ENCODE peak calls at places on chromosomes 11 and 22, in eight cellular contexts. V is AG04449, K is heart right ventricle, G is PC-9, L is left lung, P is fibroblast of villous mesenchyme, J is fibroblast of the aortic adventitia, I is endothelial cell. T is an unnamed sample.

GRCh38 chr11:33774356-33775063 is at the start of gene FBXO3:
- DNase-seq in V (no peak), I (peak; percentile 87), L (peak; percentile 91), P (peak; percentile 80), J (peak; percentile 76), K (peak; percentile 88), G (peak; percentile 75), T (peak; percentile 84)

GRCh38 chr11:45021692-45022130 is 71.0 kb upstream of the TP53I11 start:
- DNase-seq in K (peak; percentile 83), G (no peak), I (no peak), P (no peak), J (peak; percentile 90), V (no peak), L (peak; percentile 62), T (no peak)

GRCh38 chr11:95714853-95715776 is 74.5 kb downstream of the FAM76B start:
- DNase-seq in G (no peak), P (no peak), K (no peak), I (no peak), L (no peak), J (no peak), V (no peak), T (no peak)

GRCh38 chr22:32695451-32695891 is 106.0 kb upstream of the TIMP3 start:
- DNase-seq in J (peak; percentile 66), I (no peak), L (no peak), V (peak; percentile 61), P (peak; percentile 91), K (no peak), G (peak; percentile 99), T (no peak)

GRCh38 chr11:2375341-2375853 is 1.7 kb upstream of the CD81 start:
- DNase-seq in L (no peak), V (no peak), I (no peak), G (no peak), K (no peak), J (no peak), P (no peak), T (no peak)

GRCh38 chr11:87425391-87425790 is 387.7 kb downstream of the TMEM135 start:
- DNase-seq in P (no peak), K (no peak), V (no peak), L (no peak), G (no peak), I (no peak), J (no peak), T (no peak)

GRCh38 chr11:44725016-44725651 is 1.6 kb upstream of the TSPAN18 start:
- DNase-seq in V (no peak), G (no peak), I (peak; percentile 27), J (no peak), K (no peak), L (no peak), P (no peak), T (no peak)

GRCh38 chr11:10114593-10115404 is 179.2 kb downstream of the SBF2 start:
- DNase-seq in V (no peak), P (peak; percentile 53), G (no peak), L (no peak), I (no peak), J (no peak), K (no peak), T (no peak)

GRCh38 chr11:92329644-92330043 is 105.0 kb downstream of the FAT3 start:
- DNase-seq in P (peak; percentile 81), J (no peak), G (peak; percentile 85), L (no peak), I (no peak), V (no peak), K (no peak), T (no peak)

GRCh38 chr11:111944139-111944538 is 7.0 kb downstream of the DIXDC1 start:
- DNase-seq in L (no peak), G (peak; percentile 86), V (peak; percentile 82), I (peak; percentile 23), J (peak; percentile 82), K (no peak), P (peak; percentile 83), T (no peak)

GRCh38 chr11:16280256-16280682 is 76.1 kb downstream of the SOX6 start:
- DNase-seq in K (peak; percentile 28), G (no peak), J (no peak), I (no peak), V (no peak), L (no peak), P (no peak), T (no peak)

GRCh38 chr11:65864758-65865471 is 4.7 kb downstream of the MUS81 start:
- DNase-seq in V (no peak), G (no peak), J (no peak), P (no peak), K (no peak), I (no peak), L (no peak), T (no peak)

GRCh38 chr11:3094223-3094824 is 37.1 kb upstream of the CARS1 start:
- DNase-seq in V (no peak), G (no peak), L (no peak), J (no peak), I (no peak), K (no peak), P (no peak), T (no peak)

GRCh38 chr11:123166095-123166559 is 28.9 kb downstream of the CLMP start:
- DNase-seq in G (no peak), J (peak; percentile 74), K (peak; percentile 32), L (peak; percentile 49), I (peak; percentile 69), P (peak; percentile 99), V (peak; percentile 75), T (no peak)
- TF ChIP-seq CTCF in G (peak; percentile 56), J (peak; percentile 71), K (peak; percentile 61), L (peak; percentile 24), I (peak; percentile 58), P (peak; percentile 81), V (peak; percentile 75), T (peak; percentile 44)

DNA sequence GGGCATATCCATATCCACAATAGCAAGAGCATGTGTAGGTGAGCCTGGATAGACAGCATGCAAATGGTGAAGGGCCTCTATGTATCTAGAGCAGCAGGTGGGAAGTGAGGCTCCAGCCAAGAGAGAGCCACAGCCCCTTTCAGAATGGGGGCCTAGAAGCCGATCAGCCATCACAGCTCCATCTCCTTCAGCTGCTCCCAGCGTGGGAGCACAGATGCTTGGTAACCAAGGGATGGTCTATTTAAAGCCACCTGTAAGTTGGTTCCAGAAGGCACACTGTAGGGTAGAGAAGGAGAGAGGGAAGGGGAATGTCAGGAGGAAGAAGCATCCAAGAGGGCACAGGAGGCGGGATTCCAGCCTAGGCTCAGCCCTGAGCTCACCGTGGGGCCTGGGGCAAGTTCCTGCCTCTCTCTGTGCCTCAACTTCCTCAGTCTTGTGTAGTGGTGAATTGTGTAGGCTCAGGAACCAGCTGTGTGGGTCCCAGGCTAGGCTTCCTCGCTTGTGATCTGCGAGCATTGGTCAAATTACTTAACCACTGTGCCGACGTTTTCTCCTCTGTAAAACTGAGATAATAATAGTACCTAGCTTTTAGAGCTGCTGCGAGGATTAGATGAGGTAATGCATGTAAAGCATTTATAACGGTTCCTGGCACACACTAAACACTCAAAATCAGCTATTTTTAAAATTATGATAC is 122.9 kb upstream of the NAV2 start:
- DNase-seq in I (no peak), K (no peak), P (no peak), J (no peak), V (no peak), L (no peak), G (no peak), T (no peak)
- TF ChIP-seq CTCF in I (no peak), K (no peak), P (no peak), J (no peak), V (no peak), L (no peak), G (no peak), T (no peak)

DNA sequence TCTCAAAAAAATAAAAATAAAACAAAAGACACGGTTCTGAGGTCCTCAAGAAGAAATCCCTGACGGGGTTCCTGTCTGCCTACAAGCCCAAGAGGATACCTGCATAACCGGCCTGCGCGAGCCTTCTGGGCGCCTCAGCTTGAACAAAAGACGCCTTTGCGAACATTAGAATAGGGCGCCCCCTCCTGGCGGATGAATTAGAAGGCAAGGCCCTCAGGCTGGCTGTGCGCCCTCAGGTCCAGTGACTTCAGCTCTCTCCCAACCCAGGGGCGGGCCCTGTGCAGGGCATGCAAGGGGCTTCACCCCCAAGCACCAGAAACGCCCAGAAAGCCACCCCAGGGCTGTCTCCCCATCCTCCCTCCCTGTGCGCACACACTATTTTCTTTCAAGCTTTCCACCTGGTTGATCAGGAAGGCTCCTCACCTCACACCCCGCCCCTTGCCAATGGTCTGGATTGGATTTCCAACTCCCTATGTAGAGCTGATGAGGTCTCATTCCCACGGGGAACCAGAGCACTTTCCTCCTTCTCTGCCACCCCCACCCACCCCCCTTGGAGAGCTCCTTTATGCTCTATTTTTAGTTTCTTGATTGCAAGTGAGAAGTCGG is 273.3 kb downstream of the BUD13 start:
- DNase-seq in P (peak; percentile 56), J (peak; percentile 68), L (peak; percentile 72), K (peak; percentile 54), G (no peak), I (peak; percentile 95), V (no peak), T (peak; percentile 91)
- TF ChIP-seq CTCF in P (peak; percentile 54), J (peak; percentile 65), L (peak; percentile 56), K (peak; percentile 65), G (peak; percentile 74), I (peak; percentile 93), V (peak; percentile 48), T (peak; percentile 88)

GRCh38 chr11:107741044-107741823 is 29.4 kb upstream of the SLN start:
- DNase-seq in K (no peak), P (peak; percentile 37), V (no peak), J (peak; percentile 45), I (peak; percentile 7), L (peak; percentile 55), G (peak; percentile 39), T (no peak)
- TF ChIP-seq CTCF in K (peak; percentile 56), P (peak; percentile 65), V (peak; percentile 61), J (peak; percentile 72), I (peak; percentile 40), L (peak; percentile 24), G (peak; percentile 82), T (peak; percentile 29)

GRCh38 chr11:6576471-6577373 is 26.7 kb downstream of the RRP8 start:
- DNase-seq in P (peak; percentile 31), I (no peak), L (no peak), K (no peak), J (peak; percentile 88), V (no peak), G (no peak), T (no peak)
- TF ChIP-seq CTCF in P (no peak), I (no peak), L (no peak), K (no peak), J (no peak), V (no peak), G (no peak), T (no peak)

GRCh38 chr22:38074181-38075104 is 9.5 kb downstream of the SLC16A8 start:
- DNase-seq in L (no peak), G (no peak), P (no peak), K (no peak), I (peak; percentile 50), V (no peak), J (peak; percentile 29), T (no peak)
- TF ChIP-seq CTCF in L (no peak), G (no peak), P (peak; percentile 23), K (no peak), I (peak; percentile 25), V (peak; percentile 79), J (peak; percentile 54), T (peak; percentile 25)

GRCh38 chr11:86418929-86419328 is 44.2 kb downstream of the CCDC81 start:
- DNase-seq in L (no peak), J (peak; percentile 37), G (no peak), K (no peak), V (no peak), I (no peak), P (peak; percentile 20), T (no peak)
- TF ChIP-seq CTCF in L (no peak), J (peak; percentile 20), G (peak; percentile 26), K (no peak), V (peak; percentile 32), I (no peak), P (peak; percentile 25), T (no peak)

GRCh38 chr11:62122076-62122475 is 1.7 kb upstream of the INCENP start:
- DNase-seq in J (no peak), K (no peak), I (no peak), P (no peak), L (no peak), V (no peak), G (peak; percentile 44), T (no peak)
- TF ChIP-seq CTCF in J (no peak), K (no peak), I (no peak), P (peak; percentile 41), L (no peak), V (no peak), G (no peak), T (no peak)

T was measured in mesothelial cell of epicardium.